ENCODE peak calls at places on chromosome 7, in eight cellular contexts. One of them, this sample, is unnamed.

GRCh38 chr7:139481364-139481763 is 2.1 kb downstream of the KLRG2 start:
- DNase-seq in gastrocnemius medialis: no peak
- DNase-seq in WERI-Rb-1: no peak
- DNase-seq in uterus: no peak
- DNase-seq in brain microvascular endothelial cell: no peak
- DNase-seq in colonic mucosa: no peak
- DNase-seq in A549: no peak
- DNase-seq in thoracic aorta: no peak
- DNase-seq in this sample: no peak

GRCh38 chr7:88141025-88141424 is 78.8 kb downstream of the SRI start:
- DNase-seq in gastrocnemius medialis: no peak
- DNase-seq in WERI-Rb-1: no peak
- DNase-seq in uterus: no peak
- DNase-seq in brain microvascular endothelial cell: no peak
- DNase-seq in colonic mucosa: no peak
- DNase-seq in A549: no peak
- DNase-seq in thoracic aorta: no peak
- DNase-seq in this sample: no peak

GRCh38 chr7:80170445-80170844 is 35.8 kb downstream of the GNAI1 start:
- DNase-seq in gastrocnemius medialis: no peak
- DNase-seq in WERI-Rb-1: no peak
- DNase-seq in uterus: no peak
- DNase-seq in brain microvascular endothelial cell: no peak
- DNase-seq in colonic mucosa: no peak
- DNase-seq in A549: no peak
- DNase-seq in thoracic aorta: no peak
- DNase-seq in this sample: no peak

GRCh38 chr7:71244023-71244422 is 112.1 kb downstream of the GALNT17 start:
- DNase-seq in gastrocnemius medialis: no peak
- DNase-seq in WERI-Rb-1: no peak
- DNase-seq in uterus: no peak
- DNase-seq in brain microvascular endothelial cell: no peak
- DNase-seq in colonic mucosa: no peak
- DNase-seq in A549: no peak
- DNase-seq in thoracic aorta: no peak
- DNase-seq in this sample: no peak

GRCh38 chr7:37901236-37901827 is 15.3 kb downstream of the SFRP4 start:
- DNase-seq in gastrocnemius medialis: no peak
- DNase-seq in WERI-Rb-1: no peak
- DNase-seq in uterus: no peak
- DNase-seq in brain microvascular endothelial cell: peak
- DNase-seq in colonic mucosa: no peak
- DNase-seq in A549: peak
- DNase-seq in thoracic aorta: no peak
- DNase-seq in this sample: no peak

GRCh38 chr7:129774871-129775694 is 163.6 kb downstream of the NRF1 start:
- DNase-seq in gastrocnemius medialis: no peak
- DNase-seq in WERI-Rb-1: no peak
- DNase-seq in uterus: no peak
- DNase-seq in brain microvascular endothelial cell: no peak
- DNase-seq in colonic mucosa: no peak
- DNase-seq in A549: no peak
- DNase-seq in thoracic aorta: no peak
- DNase-seq in this sample: no peak

GRCh38 chr7:52021343-52021742 is 704.7 kb upstream of the COBL start:
- DNase-seq in gastrocnemius medialis: no peak
- DNase-seq in WERI-Rb-1: no peak
- DNase-seq in uterus: no peak
- DNase-seq in brain microvascular endothelial cell: no peak
- DNase-seq in colonic mucosa: no peak
- DNase-seq in A549: no peak
- DNase-seq in thoracic aorta: no peak
- DNase-seq in this sample: no peak

GRCh38 chr7:122518488-122518887 is 180.4 kb downstream of the RNF133 start:
- DNase-seq in gastrocnemius medialis: no peak
- DNase-seq in WERI-Rb-1: no peak
- DNase-seq in uterus: no peak
- DNase-seq in brain microvascular endothelial cell: no peak
- DNase-seq in colonic mucosa: no peak
- DNase-seq in A549: no peak
- DNase-seq in thoracic aorta: no peak
- DNase-seq in this sample: no peak

GRCh38 chr7:106064836-106065559 is 47.1 kb downstream of the SYPL1 start:
- DNase-seq in gastrocnemius medialis: peak
- DNase-seq in WERI-Rb-1: no peak
- DNase-seq in uterus: peak
- DNase-seq in brain microvascular endothelial cell: peak
- DNase-seq in colonic mucosa: peak
- DNase-seq in A549: peak
- DNase-seq in thoracic aorta: peak
- DNase-seq in this sample: peak

GRCh38 chr7:101628522-101628921 is 574 bp downstream of the MYL10 start:
- DNase-seq in gastrocnemius medialis: no peak
- DNase-seq in WERI-Rb-1: peak
- DNase-seq in uterus: no peak
- DNase-seq in brain microvascular endothelial cell: no peak
- DNase-seq in colonic mucosa: no peak
- DNase-seq in A549: no peak
- DNase-seq in thoracic aorta: no peak
- DNase-seq in this sample: peak

GRCh38 chr7:30920584-30921539 is 9.2 kb downstream of the AQP1 start:
- DNase-seq in gastrocnemius medialis: no peak
- DNase-seq in WERI-Rb-1: peak
- DNase-seq in uterus: peak
- DNase-seq in brain microvascular endothelial cell: peak
- DNase-seq in colonic mucosa: no peak
- DNase-seq in A549: no peak
- DNase-seq in thoracic aorta: peak
- DNase-seq in this sample: peak

GRCh38 chr7:28434510-28434909 is 22.2 kb downstream of the CREB5 start:
- DNase-seq in gastrocnemius medialis: no peak
- DNase-seq in WERI-Rb-1: no peak
- DNase-seq in uterus: no peak
- DNase-seq in brain microvascular endothelial cell: no peak
- DNase-seq in colonic mucosa: no peak
- DNase-seq in A549: no peak
- DNase-seq in thoracic aorta: no peak
- DNase-seq in this sample: no peak

GRCh38 chr7:111147708-111148107 is 56.8 kb downstream of the LRRN3 start:
- DNase-seq in gastrocnemius medialis: no peak
- DNase-seq in WERI-Rb-1: no peak
- DNase-seq in uterus: no peak
- DNase-seq in brain microvascular endothelial cell: no peak
- DNase-seq in colonic mucosa: no peak
- DNase-seq in A549: no peak
- DNase-seq in thoracic aorta: no peak
- DNase-seq in this sample: no peak

GRCh38 chr7:4272141-4272540 is 410.0 kb upstream of the FOXK1 start:
- DNase-seq in gastrocnemius medialis: no peak
- DNase-seq in WERI-Rb-1: no peak
- DNase-seq in uterus: no peak
- DNase-seq in brain microvascular endothelial cell: no peak
- DNase-seq in colonic mucosa: no peak
- DNase-seq in A549: no peak
- DNase-seq in thoracic aorta: no peak
- DNase-seq in this sample: no peak

GRCh38 chr7:43906327-43907010 is at the start of gene URGCP:
- DNase-seq in gastrocnemius medialis: no peak
- DNase-seq in WERI-Rb-1: peak
- DNase-seq in uterus: peak
- DNase-seq in brain microvascular endothelial cell: no peak
- DNase-seq in colonic mucosa: peak
- DNase-seq in A549: peak
- DNase-seq in thoracic aorta: no peak
- DNase-seq in this sample: peak

GRCh38 chr7:1368682-1369571 is 90.3 kb downstream of the MICALL2 start:
- DNase-seq in gastrocnemius medialis: no peak
- DNase-seq in WERI-Rb-1: peak
- DNase-seq in uterus: no peak
- DNase-seq in brain microvascular endothelial cell: no peak
- DNase-seq in colonic mucosa: no peak
- DNase-seq in A549: peak
- DNase-seq in thoracic aorta: no peak
- DNase-seq in this sample: peak

GRCh38 chr7:65269150-65269856 is 104.4 kb upstream of the ZNF92 start:
- DNase-seq in gastrocnemius medialis: no peak
- DNase-seq in WERI-Rb-1: peak
- DNase-seq in uterus: peak
- DNase-seq in brain microvascular endothelial cell: peak
- DNase-seq in colonic mucosa: peak
- DNase-seq in A549: peak
- DNase-seq in thoracic aorta: no peak
- DNase-seq in this sample: peak

GRCh38 chr7:28136885-28137284 is 43.7 kb downstream of the JAZF1 start:
- DNase-seq in gastrocnemius medialis: no peak
- DNase-seq in WERI-Rb-1: no peak
- DNase-seq in uterus: no peak
- DNase-seq in brain microvascular endothelial cell: no peak
- DNase-seq in colonic mucosa: no peak
- DNase-seq in A549: no peak
- DNase-seq in thoracic aorta: no peak
- DNase-seq in this sample: no peak

GRCh38 chr7:23403970-23404369 is 66.3 kb downstream of the IGF2BP3 start:
- DNase-seq in gastrocnemius medialis: no peak
- DNase-seq in WERI-Rb-1: no peak
- DNase-seq in uterus: no peak
- DNase-seq in brain microvascular endothelial cell: no peak
- DNase-seq in colonic mucosa: no peak
- DNase-seq in A549: no peak
- DNase-seq in thoracic aorta: no peak
- DNase-seq in this sample: no peak
- TF ChIP-seq CTCF in gastrocnemius medialis: no peak
- TF ChIP-seq CTCF in WERI-Rb-1: no peak
- TF ChIP-seq CTCF in uterus: no peak
- TF ChIP-seq CTCF in brain microvascular endothelial cell: no peak
- TF ChIP-seq CTCF in colonic mucosa: no peak
- TF ChIP-seq CTCF in A549: no peak
- TF ChIP-seq CTCF in thoracic aorta: no peak
- TF ChIP-seq CTCF in this sample: no peak

DNA sequence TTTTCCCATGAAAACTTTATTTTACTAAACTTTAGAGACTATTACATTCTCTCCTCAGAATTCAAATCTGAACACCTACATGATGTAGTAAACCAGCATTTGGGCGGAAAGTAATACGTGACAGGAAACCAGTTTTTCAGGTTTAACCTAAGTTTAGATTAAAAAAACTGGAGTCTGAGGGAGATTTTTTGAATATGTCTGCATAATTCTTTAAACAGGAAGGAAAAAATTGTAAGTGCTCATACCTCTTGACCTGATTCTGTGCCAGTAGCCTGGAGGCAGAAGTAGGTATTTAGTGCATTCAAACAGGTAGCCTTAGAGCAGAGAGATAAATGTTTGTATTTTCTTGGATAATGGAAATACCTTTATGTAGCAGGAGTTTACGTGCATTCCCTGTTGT is 224.3 kb downstream of the MDFIC start:
- DNase-seq in gastrocnemius medialis: no peak
- DNase-seq in WERI-Rb-1: no peak
- DNase-seq in uterus: no peak
- DNase-seq in brain microvascular endothelial cell: no peak
- DNase-seq in colonic mucosa: no peak
- DNase-seq in A549: no peak
- DNase-seq in thoracic aorta: no peak
- DNase-seq in this sample: no peak
- TF ChIP-seq CTCF in gastrocnemius medialis: no peak
- TF ChIP-seq CTCF in WERI-Rb-1: no peak
- TF ChIP-seq CTCF in uterus: no peak
- TF ChIP-seq CTCF in brain microvascular endothelial cell: no peak
- TF ChIP-seq CTCF in colonic mucosa: no peak
- TF ChIP-seq CTCF in A549: no peak
- TF ChIP-seq CTCF in thoracic aorta: no peak
- TF ChIP-seq CTCF in this sample: no peak

DNA sequence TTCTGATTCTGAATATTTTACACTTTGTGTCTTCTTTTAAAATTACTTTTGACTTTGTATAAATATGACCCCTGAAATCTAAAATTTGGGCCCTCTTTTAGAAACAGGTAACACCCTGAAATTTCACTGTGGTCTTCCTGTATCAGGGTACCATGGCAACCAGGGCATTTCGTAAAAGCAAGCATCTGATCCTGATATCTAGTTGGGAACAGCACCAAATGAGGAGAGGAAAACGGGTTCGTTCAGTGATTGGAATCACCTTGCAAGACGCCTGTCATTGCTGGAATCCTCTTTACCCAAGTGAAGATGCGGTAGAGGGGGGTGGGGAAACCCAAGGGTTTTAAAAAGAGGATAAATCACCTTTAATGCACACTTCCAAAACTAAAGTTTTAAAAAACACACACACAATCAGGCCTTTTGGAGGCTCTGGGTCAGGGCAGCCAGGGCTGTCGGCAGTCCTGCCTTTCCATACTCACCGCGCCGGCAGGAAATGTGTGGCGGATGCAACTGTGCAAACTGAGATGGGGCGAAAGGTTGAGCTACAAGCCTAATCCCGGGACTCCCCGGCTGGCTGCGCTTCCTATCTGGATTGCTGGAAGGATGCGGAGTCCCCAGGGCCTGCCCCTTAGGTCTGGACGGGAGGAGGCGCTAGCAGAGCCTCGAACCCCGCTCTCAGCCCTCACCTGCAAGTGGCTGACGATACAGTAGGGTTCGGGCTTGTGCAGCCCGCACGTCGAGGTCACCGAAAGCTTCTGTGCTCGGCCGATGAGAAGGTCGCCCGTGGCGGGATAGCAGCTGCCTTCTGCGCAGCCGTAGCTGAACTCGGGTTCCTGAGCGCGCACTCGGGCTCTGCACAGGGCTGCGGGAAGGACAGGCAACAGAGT is 1.8 kb downstream of the LAMB1 start:
- DNase-seq in gastrocnemius medialis: no peak
- DNase-seq in WERI-Rb-1: peak
- DNase-seq in uterus: peak
- DNase-seq in brain microvascular endothelial cell: no peak
- DNase-seq in colonic mucosa: peak
- DNase-seq in A549: peak
- DNase-seq in thoracic aorta: no peak
- DNase-seq in this sample: peak
- TF ChIP-seq CTCF in gastrocnemius medialis: no peak
- TF ChIP-seq CTCF in WERI-Rb-1: peak
- TF ChIP-seq CTCF in uterus: no peak
- TF ChIP-seq CTCF in brain microvascular endothelial cell: peak
- TF ChIP-seq CTCF in colonic mucosa: peak
- TF ChIP-seq CTCF in A549: peak
- TF ChIP-seq CTCF in thoracic aorta: no peak
- TF ChIP-seq CTCF in this sample: no peak

DNA sequence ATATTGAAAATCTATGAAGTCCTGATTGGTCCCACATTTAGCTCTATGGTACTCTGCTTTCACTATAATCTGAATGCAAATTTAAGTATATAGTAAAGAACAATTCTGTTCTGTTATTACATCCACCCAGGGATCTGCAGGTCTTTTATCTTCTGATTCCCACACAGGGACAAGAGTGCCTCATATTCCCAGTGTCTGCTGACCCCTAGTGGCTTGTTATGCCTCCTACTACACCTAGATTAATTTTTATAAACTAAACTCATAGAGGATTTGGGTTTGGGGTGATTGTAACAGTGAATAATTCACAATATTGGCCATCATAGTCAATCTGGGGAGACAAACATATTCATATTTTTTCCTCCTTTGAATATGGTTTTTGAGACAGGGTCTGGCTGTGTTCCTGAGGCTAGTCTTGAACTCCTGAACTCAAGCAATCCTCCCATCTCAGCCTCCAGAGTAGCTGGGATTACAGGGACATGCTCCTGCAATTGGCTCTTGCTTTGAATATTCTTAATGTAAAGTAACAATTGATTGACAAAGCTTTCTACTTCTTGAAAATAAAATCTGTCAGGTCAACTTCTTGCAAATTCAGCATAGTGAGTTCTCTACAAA is 282.1 kb downstream of the KCND2 start:
- DNase-seq in gastrocnemius medialis: no peak
- DNase-seq in WERI-Rb-1: peak
- DNase-seq in uterus: peak
- DNase-seq in brain microvascular endothelial cell: peak
- DNase-seq in colonic mucosa: peak
- DNase-seq in A549: peak
- DNase-seq in thoracic aorta: no peak
- DNase-seq in this sample: peak
- TF ChIP-seq CTCF in gastrocnemius medialis: no peak
- TF ChIP-seq CTCF in WERI-Rb-1: peak
- TF ChIP-seq CTCF in uterus: peak
- TF ChIP-seq CTCF in brain microvascular endothelial cell: peak
- TF ChIP-seq CTCF in colonic mucosa: peak
- TF ChIP-seq CTCF in A549: peak
- TF ChIP-seq CTCF in thoracic aorta: no peak
- TF ChIP-seq CTCF in this sample: peak